ENCODE peak calls at places on chromosome 15, in four cellular contexts. One of them, this sample, is unnamed. For H3K4me1, the result is how much of the 10 kb centered on the place peaks cover.

GRCh38 chr15:33700695-33701303 is 267.5 kb upstream of the CHRM5 start:
- DNase-seq in upper lobe of left lung: no peak
- DNase-seq in IMR-90: peak
- DNase-seq in uterus: peak
- DNase-seq in this sample: peak

GRCh38 chr15:51266548-51266947 is 71.8 kb downstream of the CYP19A1 start:
- DNase-seq in upper lobe of left lung: no peak
- DNase-seq in uterus: no peak
- DNase-seq in IMR-90: no peak
- DNase-seq in this sample: no peak

GRCh38 chr15:86595741-86596140 is 516.1 kb downstream of the AGBL1 start:
- DNase-seq in upper lobe of left lung: no peak
- DNase-seq in IMR-90: no peak
- DNase-seq in uterus: no peak
- DNase-seq in this sample: no peak

GRCh38 chr15:62147149-62148013 is 17.7 kb downstream of the C2CD4B start:
- DNase-seq in uterus: no peak
- DNase-seq in IMR-90: no peak
- DNase-seq in upper lobe of left lung: no peak
- DNase-seq in this sample: no peak

GRCh38 chr15:78726870-78727551 is 84.3 kb downstream of the ADAMTS7 start:
- DNase-seq in IMR-90: no peak
- DNase-seq in uterus: no peak
- DNase-seq in upper lobe of left lung: no peak
- DNase-seq in this sample: no peak

GRCh38 chr15:101841656-101842055 is 29.7 kb downstream of the OR4F15 start:
- DNase-seq in uterus: no peak
- DNase-seq in IMR-90: no peak
- DNase-seq in upper lobe of left lung: peak
- DNase-seq in this sample: no peak

GRCh38 chr15:72141171-72142084 is 23.2 kb downstream of the SENP8 start:
- DNase-seq in uterus: no peak
- DNase-seq in upper lobe of left lung: no peak
- DNase-seq in IMR-90: no peak
- DNase-seq in this sample: no peak

GRCh38 chr15:93179072-93179471 is 90.1 kb upstream of the RGMA start:
- DNase-seq in IMR-90: no peak
- DNase-seq in upper lobe of left lung: peak
- DNase-seq in uterus: no peak
- DNase-seq in this sample: no peak

GRCh38 chr15:51386029-51386428 is 44.6 kb downstream of the GLDN start:
- DNase-seq in upper lobe of left lung: no peak
- DNase-seq in uterus: no peak
- DNase-seq in IMR-90: no peak
- DNase-seq in this sample: no peak

GRCh38 chr15:33150516-33150915 is 44.0 kb downstream of the FMN1 start:
- DNase-seq in uterus: no peak
- DNase-seq in upper lobe of left lung: no peak
- DNase-seq in IMR-90: no peak
- DNase-seq in this sample: no peak

GRCh38 chr15:76533995-76534394 is 197.4 kb downstream of the ISL2 start:
- DNase-seq in upper lobe of left lung: no peak
- DNase-seq in IMR-90: peak
- DNase-seq in uterus: no peak
- DNase-seq in this sample: no peak

GRCh38 chr15:50017522-50017921 is 101.5 kb downstream of the ATP8B4 start:
- DNase-seq in IMR-90: no peak
- DNase-seq in uterus: no peak
- DNase-seq in upper lobe of left lung: no peak
- DNase-seq in this sample: no peak

GRCh38 chr15:52796742-52797515 is 6.8 kb upstream of the ONECUT1 start:
- DNase-seq in uterus: no peak
- DNase-seq in IMR-90: no peak
- DNase-seq in upper lobe of left lung: no peak
- DNase-seq in this sample: no peak

GRCh38 chr15:42178056-42178455 is 21.6 kb upstream of the PLA2G4F start:
- DNase-seq in IMR-90: no peak
- DNase-seq in upper lobe of left lung: no peak
- DNase-seq in uterus: no peak
- DNase-seq in this sample: no peak

GRCh38 chr15:40255033-40255432 is 16.2 kb downstream of the PAK6 start:
- DNase-seq in IMR-90: no peak
- DNase-seq in upper lobe of left lung: no peak
- DNase-seq in uterus: no peak
- DNase-seq in this sample: no peak

GRCh38 chr15:99438691-99439523 is 126.9 kb upstream of the MEF2A start:
- DNase-seq in uterus: peak
- DNase-seq in upper lobe of left lung: peak
- DNase-seq in IMR-90: no peak
- DNase-seq in this sample: peak

GRCh38 chr15:31474059-31474868 is 147.6 kb downstream of the KLF13 start:
- DNase-seq in IMR-90: no peak
- DNase-seq in upper lobe of left lung: no peak
- DNase-seq in uterus: no peak
- DNase-seq in this sample: no peak

GRCh38 chr15:31352911-31353811 is 26.5 kb downstream of the KLF13 start:
- DNase-seq in uterus: peak
- DNase-seq in upper lobe of left lung: no peak
- DNase-seq in IMR-90: peak
- DNase-seq in this sample: no peak

GRCh38 chr15:64845183-64845611 is 3.5 kb downstream of the PLEKHO2 start:
- DNase-seq in IMR-90: no peak
- DNase-seq in uterus: no peak
- DNase-seq in upper lobe of left lung: no peak
- DNase-seq in this sample: no peak

GRCh38 chr15:96130734-96131133 is 199.8 kb upstream of the NR2F2 start:
- DNase-seq in upper lobe of left lung: no peak
- DNase-seq in uterus: no peak
- DNase-seq in IMR-90: no peak
- DNase-seq in this sample: no peak

GRCh38 chr15:63599401-63600000 is 2.3 kb downstream of the FBXL22 start:
- DNase-seq in uterus: peak
- DNase-seq in IMR-90: no peak
- DNase-seq in upper lobe of left lung: peak
- DNase-seq in this sample: no peak

GRCh38 chr15:25862087-25862468 is 1.0 kb downstream of the ATP10A start:
- DNase-seq in IMR-90: peak
- DNase-seq in uterus: no peak
- DNase-seq in upper lobe of left lung: no peak
- DNase-seq in this sample: no peak
- H3K4me3 ChIP-seq in IMR-90: peak
- H3K4me3 ChIP-seq in uterus: peak
- H3K4me3 ChIP-seq in upper lobe of left lung: peak
- H3K4me3 ChIP-seq in this sample: peak

DNA sequence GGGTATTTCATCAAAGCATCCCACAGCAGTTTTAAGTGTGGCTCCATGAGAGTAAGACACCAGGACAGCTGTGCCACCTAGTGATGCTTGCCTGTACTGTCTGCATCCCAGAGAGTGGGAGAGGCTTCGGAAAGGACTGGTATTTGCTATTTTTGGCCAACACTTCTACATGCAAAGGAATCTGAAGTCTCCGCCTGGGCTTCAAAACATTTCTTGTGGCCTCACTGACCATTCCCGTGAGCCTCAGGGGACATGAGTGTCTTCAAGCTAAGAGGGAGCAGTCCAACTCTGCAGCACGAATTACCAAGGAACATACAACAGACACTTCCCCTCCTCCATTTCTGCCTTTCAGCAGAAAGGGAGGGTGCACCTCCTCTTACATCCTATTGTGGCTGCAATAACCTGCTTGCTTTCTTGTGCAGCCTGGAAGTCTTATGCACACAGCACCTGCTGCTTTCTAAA is 177.5 kb downstream of the RORA start:
- DNase-seq in IMR-90: peak
- DNase-seq in uterus: peak
- DNase-seq in upper lobe of left lung: no peak
- DNase-seq in this sample: no peak
- TF ChIP-seq CTCF in IMR-90: peak
- TF ChIP-seq CTCF in uterus: peak
- TF ChIP-seq CTCF in upper lobe of left lung: peak
- TF ChIP-seq CTCF in this sample: no peak

DNA sequence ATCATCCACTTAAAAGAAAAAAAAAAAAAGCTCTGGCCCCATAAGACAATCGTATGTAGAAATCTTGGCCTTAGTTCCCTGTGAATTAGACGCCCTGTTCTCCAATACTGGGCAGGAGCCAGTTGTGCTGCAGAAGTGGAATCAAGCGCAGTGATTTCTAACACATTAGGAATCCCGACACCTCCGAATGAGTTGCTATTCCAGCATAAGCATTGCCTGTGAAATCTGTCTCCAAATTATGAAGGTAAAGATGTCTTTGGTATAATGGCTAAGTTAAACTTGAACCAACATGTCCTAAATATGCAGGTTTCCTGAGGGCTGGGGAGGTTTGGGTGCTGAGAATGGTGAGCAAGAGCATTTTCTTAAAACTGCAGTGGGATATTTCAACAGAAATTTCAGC is 199.4 kb upstream of the ARRDC4 start:
- DNase-seq in uterus: no peak
- DNase-seq in upper lobe of left lung: no peak
- DNase-seq in IMR-90: no peak
- DNase-seq in this sample: no peak
- H3K4me1 ChIP-seq in uterus: under half
- H3K4me1 ChIP-seq in upper lobe of left lung: under half
- H3K4me1 ChIP-seq in IMR-90: under half
- H3K4me1 ChIP-seq in this sample: under half

DNA sequence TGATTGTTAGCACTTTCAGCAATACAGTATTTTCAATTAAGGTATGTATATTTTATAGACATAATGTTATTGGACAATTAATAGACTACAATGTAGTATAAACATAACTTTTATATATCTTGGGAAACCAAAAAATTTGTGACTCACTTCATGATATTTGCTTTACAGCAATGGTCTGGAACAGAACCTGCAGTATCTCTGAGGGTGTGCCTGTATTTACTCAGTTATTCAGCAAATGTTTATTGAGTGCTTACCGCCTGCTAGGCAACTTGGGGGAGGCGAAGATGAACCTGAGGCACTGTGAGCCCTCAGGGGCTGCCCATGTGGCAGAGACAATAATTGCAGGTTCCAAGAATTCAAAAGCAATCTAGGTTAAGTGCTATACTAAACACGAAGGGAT is 144.8 kb downstream of the GABRB3 start:
- DNase-seq in upper lobe of left lung: no peak
- DNase-seq in uterus: no peak
- DNase-seq in IMR-90: no peak
- DNase-seq in this sample: no peak
- H3K4me3 ChIP-seq in upper lobe of left lung: peak
- H3K4me3 ChIP-seq in uterus: no peak
- H3K4me3 ChIP-seq in IMR-90: no peak
- H3K4me3 ChIP-seq in this sample: no peak

DNA sequence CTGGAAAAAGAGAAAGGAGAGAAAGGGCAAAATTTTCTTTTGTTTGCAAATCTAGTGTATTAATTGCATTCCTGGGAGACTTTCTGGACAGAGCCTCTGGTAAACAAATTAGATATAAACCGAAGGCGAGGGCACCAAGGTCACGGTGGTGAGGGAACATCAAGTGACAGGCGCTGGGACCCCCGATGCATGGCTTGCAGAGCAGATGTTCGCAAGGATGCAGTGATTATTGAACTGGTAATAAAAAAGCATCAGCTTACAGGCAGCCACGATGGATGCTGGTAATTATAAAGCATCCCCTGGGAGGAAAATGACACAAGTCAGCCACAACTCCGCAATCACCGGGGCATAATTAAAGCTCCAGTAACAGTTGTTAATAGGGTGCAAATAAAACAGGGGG is 231.1 kb upstream of the DPH6 start:
- DNase-seq in IMR-90: no peak
- DNase-seq in upper lobe of left lung: no peak
- DNase-seq in uterus: no peak
- DNase-seq in this sample: no peak
- TF ChIP-seq CTCF in IMR-90: no peak
- TF ChIP-seq CTCF in upper lobe of left lung: no peak
- TF ChIP-seq CTCF in uterus: no peak
- TF ChIP-seq CTCF in this sample: no peak